ENCODE peak calls at places on chromosomes 11 and 22, in seven cellular contexts. F, P, Y, D, A, Z and Q are unnamed samples.

GRCh38 chr11:121058941-121059340 is 35.0 kb downstream of the TBCEL start:
- DNase-seq in A (no peak), P (no peak), D (no peak), Y (no peak), F (no peak), Z (no peak), Q (no peak)

GRCh38 chr22:46583571-46583970 is 36.6 kb upstream of the GRAMD4 start:
- DNase-seq in P (no peak), Z (no peak), Y (no peak), A (no peak), F (no peak), D (no peak), Q (no peak)

GRCh38 chr11:35135222-35135621 is 3.7 kb upstream of the CD44 start:
- DNase-seq in F (no peak), A (peak), Z (no peak), D (no peak), P (no peak), Y (no peak), Q (no peak)

GRCh38 chr22:37345863-37346514 is 63.7 kb downstream of the CYTH4 start:
- DNase-seq in D (peak), F (peak), Z (peak), P (no peak), Y (no peak), A (peak), Q (no peak)

GRCh38 chr11:27008811-27009535 is 15.1 kb downstream of the FIBIN start:
- DNase-seq in F (no peak), Z (no peak), D (no peak), P (no peak), A (no peak), Y (no peak), Q (no peak)

GRCh38 chr11:74783241-74783871 is 34.7 kb downstream of the RNF169 start:
- DNase-seq in P (no peak), A (peak), D (no peak), Z (no peak), F (peak), Y (no peak), Q (no peak)

GRCh38 chr11:46159694-46160093 is 38.4 kb upstream of the PHF21A start:
- DNase-seq in Z (no peak), D (peak), F (no peak), P (no peak), Y (no peak), A (no peak), Q (no peak)

GRCh38 chr11:7905961-7906429 is 25.1 kb downstream of the OR10A6 start:
- DNase-seq in D (no peak), Y (peak), A (no peak), P (no peak), Z (no peak), F (no peak), Q (no peak)

GRCh38 chr22:50062509-50063135 is 4.5 kb upstream of the TTLL8 start:
- DNase-seq in P (no peak), F (no peak), Y (no peak), A (no peak), Z (no peak), D (no peak), Q (no peak)

GRCh38 chr11:8033312-8033715 is 46.2 kb downstream of the EIF3F start:
- DNase-seq in P (peak), Y (peak), F (peak), Z (peak), A (peak), D (peak), Q (peak)

GRCh38 chr11:116929393-116930090 is 92.1 kb upstream of the APOA1 start:
- DNase-seq in D (no peak), Y (no peak), Z (peak), P (no peak), F (no peak), A (peak), Q (no peak)

GRCh38 chr11:124643605-124644425 is 21.2 kb downstream of the TBRG1 start:
- DNase-seq in Y (no peak), F (peak), Z (no peak), A (peak), P (no peak), D (no peak), Q (no peak)

GRCh38 chr11:14075118-14075601 is 112.6 kb downstream of the SPON1 start:
- DNase-seq in D (no peak), F (no peak), P (no peak), A (no peak), Z (no peak), Y (no peak), Q (no peak)

GRCh38 chr11:75867778-75868374 is 52.9 kb downstream of the UVRAG start:
- DNase-seq in F (peak), D (peak), P (no peak), A (peak), Y (peak), Z (peak), Q (no peak)

GRCh38 chr22:34975721-34976120 is 90.2 kb upstream of the ISX start:
- DNase-seq in A (no peak), P (no peak), F (no peak), Y (no peak), Z (no peak), D (no peak), Q (no peak)

GRCh38 chr22:50719814-50720300 is 18.1 kb upstream of the ACR start:
- DNase-seq in D (no peak), F (no peak), A (no peak), P (no peak), Z (no peak), Y (no peak), Q (no peak)

GRCh38 chr11:71548716-71549151 is 514 bp downstream of the KRTAP5-9 start:
- DNase-seq in P (no peak), Y (no peak), A (no peak), Z (no peak), D (no peak), F (no peak), Q (no peak)

GRCh38 chr11:122095950-122096942 is 19.8 kb downstream of the BLID start:
- DNase-seq in F (peak), D (no peak), A (peak), Z (no peak), P (no peak), Y (no peak), Q (no peak)

GRCh38 chr11:118226294-118226693 is 1.5 kb upstream of the JAML start:
- DNase-seq in A (no peak), F (peak), Z (no peak), Y (no peak), P (no peak), D (no peak), Q (no peak)

GRCh38 chr11:46948378-46949131 is 12.0 kb downstream of the CSTPP1 start:
- DNase-seq in Z (no peak), F (peak), D (peak), A (peak), Y (no peak), P (no peak), Q (no peak)

GRCh38 chr22:43743131-43743530 is 69.0 kb downstream of the EFCAB6 start:
- DNase-seq in D (no peak), Z (no peak), Y (no peak), P (no peak), A (no peak), F (no peak), Q (no peak)
- TF ChIP-seq CTCF in D (no peak), Z (no peak), Y (no peak), P (no peak), A (no peak), F (no peak), Q (peak)

GRCh38 chr22:19472233-19472632 is 6.8 kb downstream of the UFD1 start:
- DNase-seq in D (no peak), Z (no peak), A (no peak), F (no peak), Y (no peak), P (no peak), Q (no peak)

GRCh38 chr22:19471572-19471971 is 7.4 kb downstream of the UFD1 start:
- DNase-seq in P (no peak), A (no peak), Y (no peak), F (no peak), D (no peak), Z (no peak), Q (no peak)

GRCh38 chr22:19476023-19476422 is 3.0 kb downstream of the UFD1 start:
- DNase-seq in F (no peak), Y (no peak), P (no peak), D (no peak), Z (no peak), A (no peak), Q (no peak)

GRCh38 chr22:19470010-19470409 is 9.0 kb downstream of the UFD1 start:
- DNase-seq in D (no peak), Y (no peak), F (no peak), Z (no peak), P (no peak), A (no peak), Q (no peak)

DNA sequence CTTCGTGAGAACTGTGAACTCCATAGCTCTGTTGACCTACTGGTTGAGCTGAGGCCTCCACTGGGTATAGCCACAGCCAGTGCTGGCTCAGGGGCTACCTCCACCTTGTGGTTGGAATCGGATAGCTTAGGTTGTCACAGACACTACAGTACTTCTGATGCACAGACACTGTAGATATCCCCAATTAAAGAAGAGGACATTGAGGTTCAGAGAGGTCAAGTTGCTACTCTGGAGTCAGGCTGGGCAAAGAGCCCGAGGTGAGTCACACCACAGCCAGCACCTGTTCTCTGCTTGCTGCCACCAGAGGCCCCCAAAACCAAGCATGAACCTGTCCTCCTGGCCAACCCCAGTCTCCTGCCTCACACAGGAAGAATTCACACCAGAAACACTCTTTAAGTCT is 5.4 kb downstream of the UFD1 start:
- DNase-seq in A (no peak), Y (no peak), Z (no peak), D (no peak), P (no peak), F (peak), Q (no peak)
- TF ChIP-seq CTCF in A (peak), Y (no peak), Z (no peak), D (no peak), P (no peak), F (peak), Q (no peak)

GRCh38 chr22:25896098-25896497 is 154.1 kb downstream of the MYO18B start:
- DNase-seq in D (no peak), Z (no peak), Y (no peak), A (no peak), F (no peak), P (no peak), Q (no peak)
- TF ChIP-seq CTCF in D (no peak), Z (no peak), Y (no peak), A (no peak), F (no peak), P (no peak), Q (peak)

GRCh38 chr11:2133481-2134021 is 5.6 kb downstream of the IGF2 start:
- DNase-seq in P (no peak), F (no peak), Z (no peak), D (no peak), A (no peak), Y (no peak), Q (no peak)
- TF ChIP-seq CTCF in P (no peak), F (no peak), Z (no peak), D (no peak), A (no peak), Y (no peak), Q (no peak)

DNA sequence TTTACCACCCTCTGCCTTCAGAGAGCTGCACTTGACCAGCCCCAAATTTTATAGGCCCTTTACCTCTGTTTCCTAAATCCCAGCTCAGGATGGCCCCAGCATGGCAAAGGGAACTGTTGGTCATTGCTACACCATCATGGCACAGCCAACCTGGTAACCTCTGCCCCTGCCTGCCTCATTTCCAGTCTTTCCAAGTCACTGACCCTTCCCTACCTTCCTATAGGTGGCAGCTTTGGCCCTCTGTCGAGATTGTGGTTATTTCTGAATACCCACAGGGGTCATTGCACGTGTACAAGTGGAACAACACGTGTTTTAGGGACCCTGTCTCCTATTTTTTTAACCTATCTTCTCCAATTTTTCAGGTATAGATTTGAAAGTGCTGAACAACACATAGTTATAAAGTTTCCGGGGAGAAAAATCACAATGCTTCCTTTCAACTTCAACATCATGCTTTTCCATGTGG is 2.8 kb downstream of the GALNT18 start:
- DNase-seq in Z (no peak), F (no peak), Y (no peak), P (no peak), D (no peak), A (no peak), Q (no peak)
- TF ChIP-seq CTCF in Z (peak), F (peak), Y (no peak), P (no peak), D (no peak), A (no peak), Q (no peak)

GRCh38 chr11:126438691-126439090 is 83.2 kb downstream of the ST3GAL4 start:
- DNase-seq in F (no peak), Z (no peak), A (no peak), Y (no peak), D (no peak), P (no peak), Q (no peak)

GRCh38 chr11:126442523-126442922 is 87.0 kb downstream of the ST3GAL4 start:
- DNase-seq in Y (no peak), D (no peak), P (no peak), F (no peak), Z (no peak), A (no peak), Q (no peak)

GRCh38 chr11:126440276-126440675 is 84.8 kb downstream of the ST3GAL4 start:
- DNase-seq in A (no peak), Y (no peak), D (no peak), Z (no peak), F (no peak), P (no peak), Q (no peak)

GRCh38 chr11:126443120-126443519 is 87.6 kb downstream of the ST3GAL4 start:
- DNase-seq in A (no peak), P (no peak), Y (no peak), D (no peak), F (no peak), Z (no peak), Q (no peak)

DNA sequence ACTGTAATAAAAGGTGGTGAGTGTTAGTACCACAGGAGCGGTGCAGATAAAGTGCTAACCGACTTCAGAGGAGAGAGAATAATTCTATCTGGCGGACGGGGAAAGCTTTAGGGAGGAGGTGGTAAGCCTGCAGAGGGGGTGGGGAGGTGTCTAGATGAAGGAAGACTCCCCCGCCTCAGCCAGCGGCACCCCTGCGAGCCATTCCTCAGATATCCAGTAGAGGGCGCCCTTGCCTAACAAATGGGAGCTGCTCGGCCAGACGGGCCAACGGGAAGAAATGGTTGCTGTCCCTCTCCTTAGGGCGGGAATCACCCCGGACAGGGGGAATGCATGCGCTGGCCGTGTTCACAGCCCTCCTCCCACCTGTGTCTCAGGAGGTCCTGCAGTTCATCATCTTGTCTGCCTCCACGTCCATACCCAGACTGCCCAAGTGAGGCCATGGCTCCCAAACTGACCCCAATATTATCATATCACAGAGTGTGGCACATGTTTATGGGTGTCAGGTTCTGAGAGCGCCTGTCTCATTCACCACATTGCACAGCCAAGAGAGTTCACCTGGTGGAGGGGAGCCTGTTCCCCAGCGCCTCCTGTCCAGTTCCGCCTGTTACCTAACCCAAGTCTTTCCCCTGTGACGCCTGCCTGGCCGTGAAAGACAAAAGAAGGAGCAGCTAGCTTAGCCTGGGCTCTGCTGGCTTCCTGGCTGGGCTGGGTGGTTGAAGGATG is 85.5 kb downstream of the ST3GAL4 start:
- DNase-seq in A (peak), P (peak), Y (peak), Z (peak), D (peak), F (peak), Q (peak)
- TF ChIP-seq CTCF in A (peak), P (peak), Y (peak), Z (peak), D (peak), F (peak), Q (peak)

GRCh38 chr11:36818410-36818809 is 220.4 kb upstream of the RAG2 start:
- DNase-seq in P (no peak), Y (no peak), Z (peak), D (no peak), A (no peak), F (no peak), Q (no peak)
- TF ChIP-seq CTCF in P (no peak), Y (no peak), Z (no peak), D (no peak), A (no peak), F (peak), Q (peak)